ENCODE peak calls at places on chromosomes 11 and 22, in eight cellular contexts. X is Kasumi-1; J is small intestine; C is HFFc6; A is left kidney; M is effector memory CD8-positive, alpha-beta T cell; V is stimulated activated CD4-positive, alpha-beta T cell treated with anti-CD3 and anti-CD28 coated beads, Interleukin-15, amount 100 ng/mL, for 48 hours; D is HT1080. O is an unnamed sample.

GRCh38 chr22:42688914-42689275 is 31.8 kb downstream of the A4GALT start:
- DNase-seq in D (no peak), X (no peak), A (no peak), J (no peak), C (no peak), M (no peak), V (no peak), O (no peak)

GRCh38 chr11:122863704-122864326 is 18.7 kb upstream of the JHY start:
- DNase-seq in V (no peak), X (peak), A (peak), M (no peak), D (peak), C (peak), J (peak), O (peak)

GRCh38 chr11:108693852-108694251 is 29.0 kb downstream of the DDX10 start:
- DNase-seq in A (no peak), J (no peak), X (no peak), C (peak), M (no peak), V (no peak), D (peak), O (peak)

GRCh38 chr11:117612111-117612510 is 184.9 kb downstream of the DSCAML1 start:
- DNase-seq in X (no peak), D (no peak), A (no peak), C (no peak), M (no peak), J (no peak), V (no peak), O (no peak)

GRCh38 chr22:28015676-28016601 is 96.9 kb upstream of the PITPNB start:
- DNase-seq in X (no peak), C (no peak), M (no peak), J (no peak), D (no peak), A (peak), V (no peak), O (no peak)

GRCh38 chr11:128095459-128096096 is 491.8 kb downstream of the ETS1 start:
- DNase-seq in M (no peak), X (no peak), D (peak), A (peak), V (no peak), J (no peak), C (peak), O (peak)

GRCh38 chr11:67584881-67585873 is 1.6 kb downstream of the GSTP1 start:
- DNase-seq in J (no peak), A (peak), V (no peak), M (no peak), X (no peak), C (no peak), D (no peak), O (no peak)

GRCh38 chr22:37732699-37733607 is 36.1 kb downstream of the TRIOBP start:
- DNase-seq in C (no peak), V (no peak), A (no peak), D (no peak), J (no peak), M (no peak), X (no peak), O (no peak)

GRCh38 chr11:129023968-129024676 is 81.5 kb upstream of the TP53AIP1 start:
- DNase-seq in V (no peak), M (no peak), C (no peak), J (peak), X (no peak), D (no peak), A (peak), O (peak)

GRCh38 chr11:111441443-111441842 is 62.4 kb upstream of the POU2AF1 start:
- DNase-seq in C (peak), A (no peak), M (no peak), V (no peak), X (no peak), D (peak), J (no peak), O (peak)

GRCh38 chr11:34223021-34223813 is 117.8 kb downstream of the NAT10 start:
- DNase-seq in X (no peak), V (no peak), C (peak), J (no peak), D (no peak), A (peak), M (no peak), O (peak)

GRCh38 chr11:49432242-49432848 is 223.9 kb upstream of the FOLH1 start:
- DNase-seq in X (no peak), M (no peak), V (no peak), D (no peak), J (no peak), C (no peak), A (no peak), O (no peak)

GRCh38 chr11:72684236-72684912 is 10.2 kb upstream of the PDE2A start:
- DNase-seq in D (peak), J (peak), X (peak), A (peak), M (peak), V (peak), C (peak), O (peak)

GRCh38 chr11:103354656-103355055 is 245.4 kb downstream of the DYNC2H1 start:
- DNase-seq in D (no peak), X (no peak), J (no peak), C (no peak), V (no peak), M (no peak), A (no peak), O (no peak)

GRCh38 chr11:117691206-117691490 is 105.9 kb downstream of the DSCAML1 start:
- DNase-seq in C (no peak), D (no peak), M (no peak), A (no peak), X (no peak), V (no peak), J (no peak), O (no peak)

GRCh38 chr11:44866301-44866700 is 84.4 kb downstream of the TP53I11 start:
- DNase-seq in A (no peak), X (no peak), D (no peak), M (no peak), C (no peak), V (no peak), J (no peak), O (no peak)

GRCh38 chr11:27635567-27636037 is 64.7 kb downstream of the BDNF start:
- DNase-seq in M (no peak), C (no peak), J (no peak), D (no peak), V (no peak), X (no peak), A (no peak), O (no peak)

GRCh38 chr11:108117746-108118371 is 3.5 kb upstream of the ACAT1 start:
- DNase-seq in X (peak), V (no peak), M (no peak), D (peak), J (peak), C (peak), A (peak), O (peak)

GRCh38 chr11:62402994-62403393 is 15.8 kb upstream of the SCGB1A1 start:
- DNase-seq in C (no peak), V (no peak), D (no peak), X (no peak), A (no peak), J (no peak), M (no peak), O (no peak)

GRCh38 chr22:37812869-37813678 is 5.3 kb downstream of the GCAT start:
- DNase-seq in D (no peak), V (no peak), J (no peak), M (no peak), A (no peak), C (no peak), X (no peak), O (no peak)

GRCh38 chr11:2698386-2699184 is 1.2 kb downstream of the KCNQ1OT1 start:
- DNase-seq in A (no peak), J (no peak), C (no peak), M (no peak), V (no peak), X (no peak), D (no peak), O (no peak)

GRCh38 chr22:19937616-19938473 is 3.7 kb upstream of the COMT start:
- DNase-seq in A (no peak), V (no peak), D (no peak), J (peak), X (no peak), M (no peak), C (no peak), O (peak)

GRCh38 chr22:24542641-24543040 is 12.3 kb downstream of the GUCD1 start:
- DNase-seq in D (no peak), C (no peak), V (no peak), X (no peak), J (no peak), A (no peak), M (no peak), O (no peak)